ENCODE peak calls at places on chromosome 9, in eight cellular contexts. E, O, R, U, B, A, J and Z are unnamed samples.

GRCh38 chr9:133917407-133917806 is 74.7 kb downstream of the VAV2 start:
- DNase-seq in E (no peak), O (no peak), B (no peak), J (no peak), U (no peak), A (peak; percentile 32), R (no peak), Z (no peak)

GRCh38 chr9:19201899-19202891 is 28.3 kb upstream of the DENND4C start:
- DNase-seq in O (no peak), B (no peak), R (peak; percentile 55), A (peak; percentile 92), U (no peak), J (no peak), E (no peak), Z (peak; percentile 63)

GRCh38 chr9:95102001-95102433 is 215.5 kb downstream of the FANCC start:
- DNase-seq in O (peak; percentile 52), E (no peak), R (no peak), J (no peak), A (no peak), B (no peak), U (no peak), Z (no peak)

GRCh38 chr9:114621975-114622609 is 11.0 kb downstream of the TMEM268 start:
- DNase-seq in J (peak; percentile 87), R (no peak), B (peak; percentile 80), U (no peak), O (no peak), E (no peak), A (no peak), Z (no peak)

GRCh38 chr9:133133680-133134418 is 12.8 kb upstream of the RALGDS start:
- DNase-seq in B (peak; percentile 98), A (peak; percentile 91), R (peak; percentile 99), U (peak; percentile 37), O (peak; percentile 96), E (peak; percentile 98), J (peak; percentile 95), Z (peak; percentile 94)

GRCh38 chr9:71668717-71669116 is 99.6 kb downstream of the CEMIP2 start:
- DNase-seq in A (no peak), B (no peak), E (no peak), O (no peak), J (no peak), U (no peak), R (no peak), Z (no peak)

GRCh38 chr9:137482094-137482781 is 23.1 kb upstream of the NSMF start:
- DNase-seq in J (peak; percentile 85), U (no peak), O (peak; percentile 89), E (no peak), B (peak; percentile 82), R (no peak), A (peak; percentile 31), Z (peak; percentile 58)

GRCh38 chr9:93450817-93451761 is at the start of gene FAM120A:
- DNase-seq in A (peak; percentile 38), E (peak; percentile 79), B (peak; percentile 93), U (peak; percentile 61), R (peak; percentile 56), J (peak; percentile 54), O (peak; percentile 92), Z (peak; percentile 95)

GRCh38 chr9:83062011-83062652 is 810 bp downstream of the RASEF start:
- DNase-seq in A (no peak), R (peak; percentile 23), B (peak; percentile 67), U (peak; percentile 56), J (peak; percentile 35), E (no peak), O (no peak), Z (peak; percentile 70)

GRCh38 chr9:75133396-75133795 is 45.1 kb downstream of the OSTF1 start:
- DNase-seq in A (no peak), E (no peak), O (no peak), B (no peak), U (no peak), R (no peak), J (no peak), Z (no peak)

GRCh38 chr9:138023394-138024124 is 146.0 kb downstream of the CACNA1B start:
- DNase-seq in E (no peak), J (no peak), U (peak; percentile 39), A (no peak), O (peak; percentile 64), R (no peak), B (peak; percentile 20), Z (no peak)

GRCh38 chr9:93136693-93137092 is 2.6 kb upstream of the NINJ1 start:
- DNase-seq in B (no peak), O (no peak), R (no peak), J (no peak), E (no peak), U (no peak), A (no peak), Z (no peak)

GRCh38 chr9:2424564-2425153 is 196.9 kb upstream of the VLDLR start:
- DNase-seq in U (no peak), J (no peak), E (no peak), B (no peak), R (no peak), A (no peak), O (no peak), Z (no peak)

GRCh38 chr9:91766301-91766700 is 183.7 kb downstream of the ROR2 start:
- DNase-seq in A (no peak), B (no peak), R (no peak), E (no peak), O (no peak), J (peak; percentile 48), U (no peak), Z (no peak)

GRCh38 chr9:87206064-87206661 is 258.9 kb upstream of the GAS1 start:
- DNase-seq in A (no peak), U (no peak), R (no peak), J (peak; percentile 77), E (no peak), O (no peak), B (peak; percentile 85), Z (no peak)

GRCh38 chr9:96484521-96484931 is 34.6 kb downstream of the HABP4 start:
- DNase-seq in U (no peak), E (no peak), O (no peak), B (no peak), A (no peak), J (no peak), R (no peak), Z (no peak)

GRCh38 chr9:75455444-75455921 is 367.2 kb downstream of the OSTF1 start:
- DNase-seq in O (no peak), E (no peak), U (no peak), R (no peak), J (peak; percentile 50), A (no peak), B (no peak), Z (peak; percentile 32)

GRCh38 chr9:5688109-5688508 is 59.2 kb downstream of the RIC1 start:
- DNase-seq in U (no peak), J (peak; percentile 44), B (no peak), E (no peak), A (no peak), O (no peak), R (no peak), Z (no peak)

GRCh38 chr9:80664327-80665210 is 1024.8 kb downstream of the TLE1 start:
- DNase-seq in R (no peak), B (no peak), O (no peak), U (no peak), A (no peak), J (peak; percentile 11), E (no peak), Z (peak; percentile 10)

GRCh38 chr9:129697111-129697955 is 31.9 kb downstream of the PRRX2 start:
- DNase-seq in E (no peak), B (peak; percentile 57), U (peak; percentile 44), A (no peak), J (peak; percentile 92), R (peak; percentile 55), O (peak; percentile 95), Z (peak; percentile 87)

GRCh38 chr9:114177423-114178064 is 22.2 kb downstream of the COL27A1 start:
- DNase-seq in U (no peak), A (no peak), B (peak; percentile 74), E (no peak), J (peak; percentile 70), O (peak; percentile 10), R (no peak), Z (no peak)

GRCh38 chr9:135515541-135515951 is 5.7 kb upstream of the LCN1 start:
- DNase-seq in A (no peak), B (no peak), E (no peak), U (peak; percentile 7), R (no peak), O (peak; percentile 56), J (no peak), Z (no peak)

GRCh38 chr9:133762488-133763271 is 24.5 kb upstream of the SARDH start:
- DNase-seq in U (no peak), A (no peak), E (no peak), R (no peak), B (no peak), J (no peak), O (peak; percentile 72), Z (no peak)

GRCh38 chr9:76599970-76600369 is 141.0 kb downstream of the GCNT1 start:
- DNase-seq in A (no peak), E (no peak), J (no peak), O (no peak), B (no peak), U (no peak), R (no peak), Z (peak; percentile 26)

GRCh38 chr9:89821081-89821480 is 216.3 kb downstream of the GADD45G start:
- DNase-seq in U (peak; percentile 24), B (peak; percentile 34), O (no peak), J (no peak), E (no peak), A (no peak), R (no peak), Z (no peak)

GRCh38 chr9:131254107-131254491 is 22.2 kb downstream of the FAM78A start:
- DNase-seq in B (no peak), U (no peak), E (no peak), R (no peak), A (no peak), O (peak; percentile 83), J (no peak), Z (peak; percentile 44)